ENCODE peak calls at places on chromosomes 2 and 18, in four cellular contexts. C, E, T and K are unnamed samples.

GRCh38 chr2:239564587-239564986 is 163.8 kb upstream of the HDAC4 start:
- DNase-seq in C (no peak), E (no peak), T (no peak), K (no peak)

GRCh38 chr2:169254774-169255173 is 107.6 kb downstream of the LRP2 start:
- DNase-seq in C (no peak), E (no peak), T (no peak), K (no peak)

GRCh38 chr2:98454500-98455235 is 10.0 kb downstream of the INPP4A start:
- DNase-seq in C (no peak), E (no peak), T (no peak), K (no peak)

GRCh38 chr18:75160315-75160714 is 48.6 kb downstream of the PTGR3 start:
- DNase-seq in C (no peak), E (no peak), T (no peak), K (no peak)

GRCh38 chr2:203740741-203741363 is 34.4 kb downstream of the CD28 start:
- DNase-seq in C (no peak), E (no peak), T (no peak), K (no peak)

GRCh38 chr2:68839260-68839833 is 31.9 kb downstream of the BMP10 start:
- DNase-seq in C (no peak), E (no peak), T (peak; percentile 27), K (peak; percentile 68)

GRCh38 chr2:177257471-177257870 is 7.1 kb downstream of the NFE2L2 start:
- DNase-seq in C (no peak), E (no peak), T (no peak), K (no peak)

GRCh38 chr2:84481702-84482101 is 22.6 kb upstream of the SUCLG1 start:
- DNase-seq in C (no peak), E (no peak), T (no peak), K (no peak)

GRCh38 chr18:3284501-3284900 is 22.6 kb downstream of the MYL12B start:
- DNase-seq in C (no peak), E (no peak), T (no peak), K (no peak)

GRCh38 chr2:134919360-134920210 is 963 bp downstream of the CCNT2 start:
- DNase-seq in C (peak; percentile 20), E (no peak), T (no peak), K (peak; percentile 67)

DNA sequence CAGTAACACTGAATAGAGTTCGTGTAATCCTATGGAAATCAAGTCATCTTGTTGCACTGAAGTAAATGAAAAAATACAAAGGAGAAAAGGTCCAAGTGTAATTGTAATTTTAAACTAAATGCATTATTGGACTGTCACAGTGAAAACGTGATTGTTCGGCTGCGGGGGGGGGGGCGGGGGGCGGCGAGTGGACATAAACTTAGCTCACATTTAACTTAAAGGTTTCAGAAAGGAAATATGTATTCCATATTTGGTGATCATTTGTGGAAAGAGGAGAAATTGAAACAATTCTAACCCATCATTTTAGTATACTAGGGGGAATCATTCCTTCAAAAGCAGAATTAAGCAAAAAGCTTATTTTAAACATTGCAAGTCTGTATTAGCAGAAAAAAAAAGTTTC is 144.6 kb downstream of the MEIS1 start:
- DNase-seq in C (no peak), E (no peak), T (no peak), K (no peak)
- H3K9me3 ChIP-seq in C (no peaks in the 10 kb centered on the region), E (no peaks in the 10 kb centered on the region), T (no peaks in the 10 kb centered on the region), K (no peaks in the 10 kb centered on the region)

DNA sequence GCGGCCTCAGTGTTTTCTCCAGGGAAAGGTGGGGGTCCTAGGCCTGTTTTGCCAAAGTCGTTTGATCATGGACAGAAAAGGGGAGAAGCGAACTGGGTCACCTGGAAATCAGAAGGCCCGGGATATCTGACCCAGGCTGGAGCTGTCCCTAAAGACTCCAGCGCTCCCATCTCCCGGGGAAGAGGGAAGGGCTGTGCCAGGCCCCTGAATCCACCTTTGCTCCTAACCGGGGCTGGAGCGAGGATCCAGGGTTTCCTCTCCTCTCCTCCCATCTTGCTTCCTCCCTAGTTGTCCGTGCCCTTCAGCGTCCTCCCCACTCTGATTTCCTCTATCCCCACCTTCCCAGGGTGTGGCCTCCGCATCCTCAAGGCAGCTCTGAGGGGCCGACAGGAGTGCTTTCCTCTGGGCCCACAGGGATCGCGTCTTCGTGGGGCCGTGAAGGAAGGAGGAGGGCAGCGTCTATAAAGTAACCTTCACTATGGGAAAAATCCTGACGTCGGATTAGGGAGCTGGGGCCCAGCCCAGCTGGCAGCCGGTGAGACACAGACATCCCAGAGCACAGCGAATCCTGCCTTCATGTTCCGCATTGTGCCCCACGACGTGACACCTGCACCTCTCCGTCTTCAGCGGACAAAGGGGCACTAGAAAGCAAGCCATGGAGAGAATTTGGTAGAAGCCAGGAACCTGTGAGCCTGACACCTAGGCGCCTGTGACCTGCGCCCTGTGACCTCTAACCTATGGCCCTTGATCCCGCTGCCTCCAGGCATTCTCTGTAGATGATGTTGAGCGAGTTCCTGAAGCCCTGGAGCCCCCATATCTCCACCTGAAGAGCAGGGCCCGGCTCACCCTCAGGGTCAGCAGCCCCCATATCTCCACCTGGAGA is 212.7 kb upstream of the SALL3 start:
- DNase-seq in C (no peak), E (no peak), T (no peak), K (no peak)
- H3K9me3 ChIP-seq in C (no peaks in the 10 kb centered on the region), E (no peaks in the 10 kb centered on the region), T (no peaks in the 10 kb centered on the region), K (no peaks in the 10 kb centered on the region)

GRCh38 chr18:43904209-43904837 is 627.0 kb upstream of the SYT4 start:
- DNase-seq in C (no peak), E (no peak), T (no peak), K (no peak)
- H3K9me3 ChIP-seq in C (no peaks in the 10 kb centered on the region), E (no peaks in the 10 kb centered on the region), T (no peaks in the 10 kb centered on the region), K (no peaks in the 10 kb centered on the region)

GRCh38 chr18:44028109-44028508 is 652.6 kb upstream of the SETBP1 start:
- DNase-seq in C (no peak), E (no peak), T (no peak), K (no peak)
- H3K9me3 ChIP-seq in C (no peaks in the 10 kb centered on the region), E (no peaks in the 10 kb centered on the region), T (no peaks in the 10 kb centered on the region), K (no peaks in the 10 kb centered on the region)

DNA sequence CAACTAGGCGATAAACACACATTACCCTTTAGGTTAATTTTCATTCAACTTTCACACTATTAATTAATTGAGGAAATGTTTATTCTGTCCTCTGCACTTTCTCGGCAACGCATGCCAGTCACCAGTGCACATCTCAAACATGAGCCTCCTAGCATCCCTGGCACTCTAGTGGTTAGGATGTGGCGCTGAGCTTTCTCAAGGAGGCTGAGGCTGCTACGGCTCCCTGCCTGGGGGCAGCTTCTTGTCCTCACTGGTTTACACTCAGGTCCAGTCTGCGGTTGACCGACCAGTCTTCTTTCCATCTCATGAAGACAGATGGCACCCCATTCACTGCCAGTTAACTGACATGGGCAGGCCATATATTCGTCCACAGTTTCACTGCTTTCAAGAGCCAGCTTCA is 463.4 kb downstream of the EIPR1 start:
- DNase-seq in C (no peak), E (no peak), T (no peak), K (no peak)
- H3K9me3 ChIP-seq in C (no peaks in the 10 kb centered on the region), E (no peaks in the 10 kb centered on the region), T (peaks cover 3% of the 10 kb centered on the region), K (peaks cover 5% of the 10 kb centered on the region)

GRCh38 chr18:9047715-9048114 is 54.8 kb upstream of the NDUFV2 start:
- DNase-seq in C (no peak), E (no peak), T (no peak), K (no peak)

GRCh38 chr18:9055185-9055584 is 47.3 kb upstream of the NDUFV2 start:
- DNase-seq in C (no peak), E (no peak), T (peak; percentile 13), K (no peak)

GRCh38 chr18:9053814-9054213 is 48.7 kb upstream of the NDUFV2 start:
- DNase-seq in C (no peak), E (no peak), T (no peak), K (no peak)

GRCh38 chr18:9048808-9049494 is 53.5 kb upstream of the NDUFV2 start:
- DNase-seq in C (no peak), E (no peak), T (no peak), K (no peak)

DNA sequence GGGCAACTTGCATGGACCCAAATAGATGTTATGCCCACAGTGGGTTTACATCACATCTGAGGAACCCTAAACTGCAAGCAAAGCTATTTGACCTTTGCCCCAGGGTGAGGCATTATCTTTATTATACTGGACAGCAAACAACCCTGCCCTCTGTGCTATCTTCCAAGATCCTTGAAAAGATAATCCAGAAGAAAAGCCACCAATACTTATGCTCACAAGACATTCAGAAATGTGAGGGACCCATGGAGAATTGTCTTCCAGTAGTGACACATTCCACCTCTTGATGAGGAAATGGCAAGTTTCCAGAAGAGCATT is 53.0 kb upstream of the NDUFV2 start:
- DNase-seq in C (no peak), E (peak; percentile 57), T (no peak), K (no peak)
- H3K9me3 ChIP-seq in C (no peaks in the 10 kb centered on the region), E (peaks cover 47% of the 10 kb centered on the region), T (peaks cover 20% of the 10 kb centered on the region), K (no peaks in the 10 kb centered on the region)

GRCh38 chr18:58417752-58418151 is 211.1 kb downstream of the ALPK2 start:
- DNase-seq in C (no peak), E (no peak), T (peak; percentile 21), K (no peak)

GRCh38 chr18:58416014-58416703 is 212.7 kb downstream of the ALPK2 start:
- DNase-seq in C (no peak), E (no peak), T (no peak), K (no peak)

GRCh38 chr18:58419587-58420199 is 209.2 kb downstream of the ALPK2 start:
- DNase-seq in C (no peak), E (no peak), T (no peak), K (no peak)

GRCh38 chr18:58418361-58418760 is 210.5 kb downstream of the ALPK2 start:
- DNase-seq in C (no peak), E (no peak), T (no peak), K (no peak)

GRCh38 chr18:58416704-58417683 is 211.9 kb downstream of the ALPK2 start:
- DNase-seq in C (no peak), E (no peak), T (no peak), K (peak; percentile 62)
- H3K9me3 ChIP-seq in C (no peaks in the 10 kb centered on the region), E (no peaks in the 10 kb centered on the region), T (no peaks in the 10 kb centered on the region), K (no peaks in the 10 kb centered on the region)

GRCh38 chr2:181468857-181469256 is 11.7 kb downstream of the ITGA4 start:
- DNase-seq in C (no peak), E (no peak), T (no peak), K (no peak)
- H3K9me3 ChIP-seq in C (no peaks in the 10 kb centered on the region), E (no peaks in the 10 kb centered on the region), T (no peaks in the 10 kb centered on the region), K (peaks cover 9% of the 10 kb centered on the region)

GRCh38 chr2:120104772-120105171 is 91.9 kb downstream of the EPB41L5 start:
- DNase-seq in C (no peak), E (no peak), T (no peak), K (no peak)
- H3K9me3 ChIP-seq in C (no peaks in the 10 kb centered on the region), E (no peaks in the 10 kb centered on the region), T (no peaks in the 10 kb centered on the region), K (no peaks in the 10 kb centered on the region)